ENCODE peak calls at places on chromosome 18, in six cellular contexts. J is activated CD8-positive, alpha-beta T cell treated with anti-CD3 and anti-CD28 coated beads for 36 hours; M is GM12864; S is fibroblast of the aortic adventitia; Q is OCI-LY7; N is lower leg skin. C is an unnamed sample.

GRCh38 chr18:36629095-36629604 is 199.7 kb downstream of the TPGS2 start:
- DNase-seq in S (no peak), M (no peak), N (no peak), Q (no peak), J (no peak), C (no peak)

GRCh38 chr18:25662247-25662646 is 310.3 kb upstream of the ZNF521 start:
- DNase-seq in S (no peak), M (no peak), N (no peak), J (no peak), Q (no peak), C (no peak)

GRCh38 chr18:43886341-43886740 is 609.1 kb upstream of the SYT4 start:
- DNase-seq in M (no peak), Q (no peak), J (no peak), S (no peak), N (no peak), C (no peak)

GRCh38 chr18:8287184-8287885 is 321.9 kb upstream of the RAB12 start:
- DNase-seq in N (no peak), J (no peak), Q (no peak), M (no peak), S (no peak), C (no peak)

GRCh38 chr18:62486290-62486964 is 36.4 kb upstream of the ZCCHC2 start:
- DNase-seq in M (no peak), Q (no peak), S (peak), J (peak), N (no peak), C (no peak)

GRCh38 chr18:8341481-8342230 is 267.6 kb upstream of the RAB12 start:
- DNase-seq in Q (no peak), N (no peak), M (no peak), S (peak), J (no peak), C (no peak)

GRCh38 chr18:60667016-60667415 is 294.4 kb upstream of the MC4R start:
- DNase-seq in S (no peak), N (no peak), M (no peak), J (no peak), Q (no peak), C (no peak)

GRCh38 chr18:76806301-76806700 is 16.1 kb upstream of the ZNF236 start:
- DNase-seq in Q (no peak), J (no peak), M (no peak), N (no peak), S (no peak), C (no peak)

GRCh38 chr18:9290171-9290570 is 44.4 kb upstream of the TWSG1 start:
- DNase-seq in S (peak), J (no peak), M (no peak), N (no peak), Q (no peak), C (no peak)

GRCh38 chr18:23884712-23885375 is 129.7 kb upstream of the TTC39C start:
- DNase-seq in J (no peak), M (no peak), S (no peak), N (no peak), Q (no peak), C (no peak)

GRCh38 chr18:59691996-59692395 is 5.2 kb downstream of the CCBE1 start:
- DNase-seq in S (no peak), J (no peak), M (no peak), Q (no peak), N (no peak), C (no peak)

GRCh38 chr18:79590191-79591039 is 89.2 kb upstream of the CTDP1 start:
- DNase-seq in J (no peak), S (peak), N (no peak), M (no peak), Q (no peak), C (no peak)

GRCh38 chr18:35775887-35776286 is 194.3 kb downstream of the GALNT1 start:
- DNase-seq in S (peak), N (no peak), Q (no peak), J (no peak), M (no peak), C (no peak)

GRCh38 chr18:47118986-47119385 is 31.3 kb downstream of the HDHD2 start:
- DNase-seq in M (no peak), N (no peak), S (peak), J (no peak), Q (no peak), C (no peak)

GRCh38 chr18:61581578-61582204 is 248.5 kb downstream of the CDH20 start:
- DNase-seq in J (peak), N (peak), M (no peak), Q (peak), S (peak), C (peak)

GRCh38 chr18:75507636-75508035 is 80.1 kb upstream of the SMIM21 start:
- DNase-seq in M (no peak), J (no peak), N (no peak), Q (no peak), S (peak), C (no peak)

GRCh38 chr18:38047820-38048219 is 482.2 kb upstream of the CELF4 start:
- DNase-seq in S (no peak), J (no peak), M (no peak), Q (no peak), N (no peak), C (no peak)

GRCh38 chr18:10051877-10052631 is 138.2 kb downstream of the VAPA start:
- DNase-seq in S (peak), Q (no peak), M (no peak), N (no peak), J (no peak), C (no peak)

GRCh38 chr18:28175930-28176673 is 828 bp downstream of the CDH2 start:
- DNase-seq in M (no peak), J (no peak), S (peak), N (no peak), Q (no peak), C (peak)

GRCh38 chr18:51236225-51236624 is 38.7 kb upstream of the MEX3C start:
- DNase-seq in M (no peak), N (no peak), J (peak), Q (no peak), S (peak), C (no peak)

GRCh38 chr18:44917865-44918476 is 237.3 kb downstream of the SETBP1 start:
- DNase-seq in J (no peak), M (no peak), Q (no peak), N (no peak), S (no peak), C (no peak)

GRCh38 chr18:13530879-13531387 is 195.4 kb downstream of the FAM210A start:
- DNase-seq in Q (peak), N (peak), M (no peak), S (peak), J (peak), C (no peak)

GRCh38 chr18:63322908-63323634 is 3.5 kb upstream of the BCL2 start:
- DNase-seq in S (peak), J (peak), Q (peak), M (no peak), N (no peak), C (peak)

GRCh38 chr18:44681039-44681595 is 429 bp downstream of the SETBP1 start:
- DNase-seq in S (no peak), N (no peak), J (no peak), Q (peak), M (no peak), C (peak)

GRCh38 chr18:22830511-22830910 is 102.6 kb upstream of the RBBP8 start:
- DNase-seq in J (no peak), N (no peak), M (no peak), S (no peak), Q (no peak), C (no peak)

GRCh38 chr18:22300665-22301636 is 116.8 kb downstream of the CTAGE1 start:
- DNase-seq in Q (no peak), M (no peak), N (no peak), J (no peak), S (peak), C (no peak)

GRCh38 chr18:35938562-35938961 is 33.9 kb upstream of the RMP24 start:
- DNase-seq in S (no peak), N (no peak), J (no peak), Q (no peak), M (no peak), C (no peak)

GRCh38 chr18:75477913-75478312 is 50.4 kb upstream of the SMIM21 start:
- DNase-seq in M (no peak), J (no peak), S (no peak), Q (no peak), N (no peak), C (no peak)

GRCh38 chr18:10299686-10300085 is 154.7 kb upstream of the APCDD1 start:
- DNase-seq in S (no peak), J (no peak), N (peak), Q (no peak), M (no peak), C (no peak)

GRCh38 chr18:5890606-5891360 is 4.5 kb downstream of the TMEM200C start:
- DNase-seq in S (no peak), J (peak), N (peak), Q (no peak), M (no peak), C (peak)
- TF ChIP-seq CTCF in S (peak), J (peak), N (no peak), Q (no peak), M (peak), C (peak)

GRCh38 chr18:11762429-11762828 is 73.4 kb downstream of the GNAL start:
- DNase-seq in N (no peak), Q (no peak), J (no peak), S (no peak), M (no peak), C (no peak)

GRCh38 chr18:11759456-11759855 is 70.4 kb downstream of the GNAL start:
- DNase-seq in M (no peak), N (no peak), Q (no peak), S (no peak), J (no peak), C (no peak)

GRCh38 chr18:11757084-11757590 is 68.1 kb downstream of the GNAL start:
- DNase-seq in S (no peak), M (no peak), N (no peak), Q (no peak), J (no peak), C (no peak)

GRCh38 chr18:11760498-11761158 is 71.6 kb downstream of the GNAL start:
- DNase-seq in N (no peak), J (no peak), Q (peak), M (no peak), S (no peak), C (no peak)

DNA sequence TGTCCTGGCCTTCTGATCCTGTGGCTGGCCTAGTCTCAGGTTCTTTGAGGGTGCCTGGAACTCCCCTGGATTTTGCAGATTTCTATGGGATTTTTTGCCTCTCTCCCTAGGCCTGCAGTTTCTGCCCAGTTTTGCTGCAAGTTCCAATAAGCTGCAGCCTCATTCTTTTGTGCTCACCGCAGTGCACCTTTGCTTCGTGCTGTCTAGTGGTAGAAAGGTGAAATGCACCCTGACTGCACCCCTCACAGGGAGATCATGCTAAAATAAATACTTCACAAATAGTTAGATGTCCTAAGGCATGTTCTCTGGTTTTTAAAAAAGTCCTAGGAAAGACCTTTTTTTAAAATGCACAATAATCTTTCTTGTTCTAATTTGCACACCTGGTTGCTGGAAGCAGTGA is 72.5 kb downstream of the GNAL start:
- DNase-seq in S (no peak), J (no peak), N (no peak), Q (peak), M (no peak), C (no peak)
- TF ChIP-seq CTCF in S (no peak), J (peak), N (no peak), Q (peak), M (peak), C (no peak)

GRCh38 chr18:48638896-48639771 is 100.3 kb downstream of the CTIF start:
- DNase-seq in N (peak), Q (no peak), M (no peak), J (no peak), S (no peak), C (no peak)

GRCh38 chr18:48639772-48640432 is 101.1 kb downstream of the CTIF start:
- DNase-seq in J (peak), S (no peak), N (peak), Q (no peak), M (no peak), C (peak)

GRCh38 chr18:48642503-48642902 is 103.7 kb downstream of the CTIF start:
- DNase-seq in J (no peak), Q (no peak), N (no peak), M (no peak), S (no peak), C (no peak)

GRCh38 chr18:48641981-48642380 is 103.2 kb downstream of the CTIF start:
- DNase-seq in N (no peak), J (no peak), M (no peak), Q (no peak), S (no peak), C (no peak)

DNA sequence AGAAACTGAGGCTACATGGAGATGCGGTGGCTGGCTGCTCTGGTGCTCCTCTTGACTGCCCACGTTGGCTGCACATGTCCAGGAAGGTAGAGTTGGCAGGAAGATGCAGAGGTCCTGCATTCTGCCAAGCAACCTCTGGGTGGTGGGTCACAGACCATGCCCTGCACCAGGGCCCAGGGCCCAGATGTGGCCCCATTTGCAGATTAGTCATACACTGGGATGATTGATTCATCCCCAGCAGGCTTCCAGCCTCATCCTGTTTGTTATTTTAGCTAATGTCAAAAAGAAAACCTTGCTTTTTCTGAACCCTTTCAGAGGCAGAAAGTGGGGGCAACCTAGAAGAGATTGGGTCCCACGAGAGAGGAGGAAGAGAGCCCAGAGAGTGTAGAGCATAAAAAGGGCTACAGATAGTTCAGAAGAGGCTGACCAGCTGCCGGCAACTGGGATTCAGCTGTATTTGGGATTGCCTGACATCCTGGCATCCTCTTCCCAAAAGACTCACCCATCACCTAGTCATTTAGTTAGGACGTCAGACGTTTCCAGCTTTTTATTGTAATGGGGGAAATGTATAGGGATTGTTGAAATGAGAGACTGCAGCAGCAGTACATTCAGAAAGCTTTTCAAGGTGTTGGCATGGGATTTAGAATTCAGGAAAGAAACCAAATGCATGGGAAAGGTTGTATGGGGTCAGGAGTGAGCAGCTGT is 101.9 kb downstream of the CTIF start:
- DNase-seq in S (no peak), M (no peak), Q (no peak), J (no peak), N (peak), C (no peak)
- TF ChIP-seq CTCF in S (no peak), M (peak), Q (no peak), J (no peak), N (no peak), C (no peak)

DNA sequence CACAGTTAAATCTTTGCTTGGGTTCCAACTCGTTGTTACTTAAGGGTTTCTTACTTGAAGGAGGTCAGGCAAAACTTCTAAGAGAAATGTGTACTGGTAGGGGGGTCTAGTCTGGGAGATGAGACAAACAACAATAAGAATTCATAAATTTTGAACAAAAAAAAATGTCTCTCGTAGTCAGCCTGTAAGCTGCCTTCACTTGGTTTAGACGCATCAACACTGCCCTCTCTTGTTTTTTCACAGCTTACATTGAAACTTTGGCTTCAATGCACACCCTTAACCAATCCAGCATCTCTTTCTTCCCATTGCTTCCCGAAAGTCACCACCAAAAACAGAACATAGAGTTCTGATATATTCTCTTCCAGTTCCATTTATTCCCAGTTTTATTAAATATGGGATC is 576.4 kb upstream of the PIK3C3 start:
- DNase-seq in S (peak), N (no peak), M (no peak), Q (no peak), J (no peak), C (no peak)
- TF ChIP-seq CTCF in S (no peak), N (no peak), M (no peak), Q (no peak), J (no peak), C (peak)

GRCh38 chr18:30889582-30890301 is 152.8 kb downstream of the DSC3 start:
- DNase-seq in J (no peak), S (no peak), N (no peak), Q (peak), M (no peak), C (peak)
- TF ChIP-seq CTCF in J (no peak), S (no peak), N (no peak), Q (peak), M (no peak), C (peak)

GRCh38 chr18:34729740-34730338 is 19.7 kb downstream of the DTNA start:
- DNase-seq in Q (no peak), M (no peak), J (no peak), S (no peak), N (no peak), C (no peak)

GRCh38 chr18:34730774-34731173 is 20.7 kb downstream of the DTNA start:
- DNase-seq in Q (no peak), S (peak), N (no peak), J (no peak), M (no peak), C (no peak)

GRCh38 chr18:34726286-34727004 is 16.3 kb downstream of the DTNA start:
- DNase-seq in J (no peak), M (no peak), Q (no peak), S (no peak), N (no peak), C (no peak)

GRCh38 chr18:34734048-34734447 is 23.9 kb downstream of the DTNA start:
- DNase-seq in J (no peak), N (no peak), Q (no peak), M (no peak), S (no peak), C (no peak)

DNA sequence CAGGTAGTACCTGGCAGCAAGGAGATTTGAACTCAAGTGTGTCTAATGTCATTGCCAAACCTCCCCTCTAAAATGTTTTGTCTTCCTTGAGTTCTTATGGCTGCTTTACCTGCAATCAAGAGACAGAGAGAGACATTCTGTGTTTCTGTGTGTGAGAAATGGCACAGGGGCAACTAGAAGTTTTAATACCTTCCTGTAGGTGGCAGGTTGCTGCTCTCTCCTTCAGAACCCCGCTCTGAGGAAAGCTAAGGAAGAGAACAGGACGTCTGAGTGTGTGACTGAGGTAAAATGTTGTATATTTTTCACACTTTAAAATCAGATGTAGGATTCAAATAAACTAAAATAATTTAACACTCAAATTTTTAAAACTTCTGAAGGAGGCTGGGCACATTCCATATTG is 19.2 kb downstream of the DTNA start:
- DNase-seq in Q (peak), M (no peak), S (peak), J (peak), N (no peak), C (peak)
- TF ChIP-seq CTCF in Q (peak), M (peak), S (peak), J (peak), N (no peak), C (peak)

GRCh38 chr18:58069721-58070292 is 25.8 kb downstream of the NEDD4L start:
- DNase-seq in N (peak), S (no peak), Q (no peak), M (no peak), J (no peak), C (no peak)

GRCh38 chr18:58069104-58069503 is 25.1 kb downstream of the NEDD4L start:
- DNase-seq in J (no peak), N (no peak), Q (no peak), S (no peak), M (no peak), C (no peak)

GRCh38 chr18:58064406-58064998 is 20.5 kb downstream of the NEDD4L start:
- DNase-seq in J (no peak), S (no peak), N (peak), Q (no peak), M (no peak), C (no peak)

DNA sequence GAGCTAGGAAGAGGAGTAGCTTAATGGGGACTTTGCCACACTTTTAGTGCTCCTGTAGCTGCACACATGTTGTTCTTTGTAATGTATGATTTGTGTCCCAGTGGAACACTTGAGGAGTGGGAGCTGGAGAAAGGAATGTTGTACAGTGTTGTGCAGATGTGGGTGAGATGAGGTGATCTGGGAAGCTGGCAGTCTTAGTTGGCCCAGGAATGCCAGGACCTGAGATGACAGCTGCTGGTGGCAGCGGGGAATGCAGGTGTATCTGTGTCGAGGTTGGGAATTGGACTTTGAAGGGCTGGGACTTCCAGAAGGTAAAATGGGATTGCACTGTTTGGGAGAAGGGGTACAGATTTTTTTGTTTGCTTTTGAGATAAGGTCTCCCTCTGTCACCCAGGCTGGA is 23.6 kb downstream of the NEDD4L start:
- DNase-seq in M (no peak), S (no peak), J (no peak), Q (no peak), N (peak), C (no peak)
- TF ChIP-seq CTCF in M (no peak), S (no peak), J (no peak), Q (no peak), N (no peak), C (no peak)

GRCh38 chr18:3692113-3692621 is 242.2 kb downstream of the TGIF1 start:
- DNase-seq in M (no peak), J (no peak), S (no peak), Q (no peak), N (no peak), C (no peak)

GRCh38 chr18:3689986-3690681 is 240.2 kb downstream of the TGIF1 start:
- DNase-seq in J (no peak), Q (no peak), M (no peak), S (no peak), N (no peak), C (no peak)

GRCh38 chr18:3689091-3689490 is 239.1 kb downstream of the TGIF1 start:
- DNase-seq in Q (no peak), S (no peak), J (no peak), N (no peak), M (no peak), C (no peak)

GRCh38 chr18:3690682-3691066 is 240.7 kb downstream of the TGIF1 start:
- DNase-seq in M (no peak), S (peak), Q (no peak), N (no peak), J (no peak), C (no peak)

GRCh38 chr18:3688682-3689081 is 238.7 kb downstream of the TGIF1 start:
- DNase-seq in J (no peak), N (no peak), M (no peak), Q (no peak), S (peak), C (no peak)
- TF ChIP-seq CTCF in J (no peak), N (no peak), M (no peak), Q (no peak), S (no peak), C (no peak)

C was measured in GM13977.